ENCODE peak calls at places on chromosomes 12 and 14, in seven cellular contexts. G is heart left ventricle; P is heart right ventricle; W is activated naive CD8-positive, alpha-beta T cell treated with anti-CD3 and anti-CD28 coated beads, Interleukin-2, amount 10 ng/mL, durations not matched to agents 7 days and 5 days; Z is psoas muscle; R is activated CD8-positive, alpha-beta memory T cell treated with anti-CD3 and anti-CD28 coated beads, Interleukin-2, amount 10 ng/mL, durations not matched to agents 7 days and 5 days; I is right cardiac atrium. K is an unnamed sample.
A peak's percentile ranks its signal among the peaks of the same experiment; 100 is the strongest.

GRCh38 chr14:23513005-23513412 is 38.6 kb downstream of the ZFHX2 start:
- ATAC-seq in G (no peak), P (no peak), W (no peak), Z (no peak), R (no peak), I (no peak), K (no peak)

GRCh38 chr14:104248203-104249055 is 110.0 kb downstream of the KIF26A start:
- ATAC-seq in G (no peak), P (no peak), W (no peak), Z (no peak), R (no peak), I (no peak), K (no peak)

GRCh38 chr12:28884861-28885260 is 264.2 kb upstream of the FAR2 start:
- ATAC-seq in G (no peak), P (no peak), W (no peak), Z (no peak), R (no peak), I (no peak), K (no peak)

GRCh38 chr12:19912996-19913395 is 455.3 kb upstream of the PDE3A start:
- ATAC-seq in G (no peak), P (no peak), W (no peak), Z (no peak), R (no peak), I (peak; percentile 26), K (no peak)

GRCh38 chr12:572532-572899 is 90.7 kb downstream of the NINJ2 start:
- ATAC-seq in G (no peak), P (no peak), W (peak; percentile 43), Z (no peak), R (peak; percentile 61), I (no peak), K (no peak)

GRCh38 chr12:112170376-112170775 is 45.0 kb downstream of the TRAFD1 start:
- ATAC-seq in G (no peak), P (no peak), W (peak; percentile 59), Z (no peak), R (peak; percentile 54), I (no peak), K (no peak)

GRCh38 chr12:114399664-114400211 is 6.2 kb downstream of the TBX5 start:
- ATAC-seq in G (no peak), P (no peak), W (no peak), Z (no peak), R (no peak), I (no peak), K (peak; percentile 25)

GRCh38 chr12:112124918-112125249 is 476 bp upstream of the TRAFD1 start:
- ATAC-seq in G (no peak), P (no peak), W (no peak), Z (no peak), R (no peak), I (no peak), K (no peak)

GRCh38 chr12:89316705-89317139 is 35.6 kb downstream of the DUSP6 start:
- ATAC-seq in G (no peak), P (no peak), W (no peak), Z (no peak), R (no peak), I (peak; percentile 40), K (no peak)

GRCh38 chr12:132635076-132635955 is 16.7 kb downstream of the P2RX2 start:
- ATAC-seq in G (no peak), P (no peak), W (no peak), Z (no peak), R (no peak), I (no peak), K (no peak)

GRCh38 chr14:87992349-87992719 is 648 bp downstream of the GALC start:
- ATAC-seq in G (peak; percentile 22), P (peak; percentile 63), W (no peak), Z (peak; percentile 53), R (no peak), I (peak; percentile 60), K (no peak)

GRCh38 chr14:74913986-74914573 is 9.0 kb downstream of the RPS6KL1 start:
- ATAC-seq in G (peak; percentile 44), P (peak; percentile 38), W (no peak), Z (peak; percentile 72), R (peak; percentile 43), I (peak; percentile 50), K (peak; percentile 75)

K was measured in gastroesophageal sphincter.